ENCODE peak calls at places on chromosomes 7 and 10, in five cellular contexts. P is sigmoid colon, E is right lobe of liver, H is ovary, Z is tibial artery. C is an unnamed sample.

GRCh38 chr7:104010052-104010909 is 20.8 kb upstream of the RELN start:
- DNase-seq in P (no peak), E (peak), H (no peak), Z (no peak), C (no peak)

GRCh38 chr10:30928742-30929141 is 102.9 kb downstream of the ZNF438 start:
- DNase-seq in P (no peak), E (no peak), H (no peak), Z (no peak), C (no peak)

GRCh38 chr7:20441886-20442505 is 111.3 kb downstream of the ITGB8 start:
- DNase-seq in P (no peak), E (no peak), H (no peak), Z (no peak), C (peak)

GRCh38 chr7:112036071-112036470 is 170.1 kb downstream of the DOCK4 start:
- DNase-seq in P (no peak), E (no peak), H (no peak), Z (no peak), C (no peak)

GRCh38 chr10:44981172-44982113 is 2.8 kb upstream of the DEPP1 start:
- DNase-seq in P (peak), E (no peak), H (peak), Z (peak), C (peak)

GRCh38 chr10:50386992-50387735 is 135.8 kb upstream of the ASAH2 start:
- DNase-seq in P (no peak), E (no peak), H (no peak), Z (no peak), C (no peak)

GRCh38 chr10:100997364-100998182 is 2.0 kb upstream of the LZTS2 start:
- DNase-seq in P (peak), E (peak), H (peak), Z (peak), C (peak)

GRCh38 chr10:97200616-97201015 is 14.9 kb upstream of the SLIT1 start:
- DNase-seq in P (peak), E (no peak), H (no peak), Z (no peak), C (no peak)

GRCh38 chr7:16315280-16315679 is 106.1 kb downstream of the CRPPA start:
- DNase-seq in P (no peak), E (no peak), H (no peak), Z (no peak), C (peak)

GRCh38 chr7:130490888-130491771 is 755 bp upstream of the MEST start:
- DNase-seq in P (peak), E (peak), H (peak), Z (no peak), C (no peak)

GRCh38 chr7:94274828-94275227 is 119.9 kb upstream of the COL1A2 start:
- DNase-seq in P (no peak), E (no peak), H (no peak), Z (no peak), C (no peak)
- TF ChIP-seq CTCF in P (no peak), E (no peak), H (no peak), Z (no peak), C (no peak)

DNA sequence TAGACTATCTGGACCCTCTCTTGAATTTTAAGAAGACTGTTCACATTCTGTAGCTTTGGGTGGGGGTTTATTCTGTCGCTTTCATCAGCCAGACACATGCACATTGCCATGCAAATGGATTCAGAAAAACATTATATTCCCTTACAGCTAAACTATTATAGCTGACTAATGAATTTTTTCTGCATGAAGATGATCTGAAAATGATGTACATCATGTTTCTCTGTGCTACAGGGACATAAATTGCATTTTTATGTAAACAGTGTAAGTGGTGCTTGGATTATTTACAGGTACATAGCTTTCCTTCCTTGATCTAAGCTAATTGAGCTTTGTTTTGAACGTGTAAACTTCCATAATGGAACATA is 1.5 kb downstream of the MET start:
- DNase-seq in P (no peak), E (no peak), H (no peak), Z (no peak), C (no peak)
- H3K4me3 ChIP-seq in P (no peak), E (peak), H (no peak), Z (no peak), C (peak)

GRCh38 chr10:11204355-11204879 is 186.7 kb downstream of the CELF2 start:
- DNase-seq in P (no peak), E (no peak), H (no peak), Z (no peak), C (no peak)
- TF ChIP-seq CTCF in P (no peak), E (no peak), H (no peak), Z (no peak), C (no peak)

GRCh38 chr10:95332666-95333249 is 42.0 kb upstream of the PDLIM1 start:
- DNase-seq in P (no peak), E (no peak), H (no peak), Z (no peak), C (no peak)
- H3K4me3 ChIP-seq in P (no peak), E (no peak), H (no peak), Z (no peak), C (no peak)

GRCh38 chr10:105974803-105975456 is 1189.6 kb downstream of the SORCS1 start:
- DNase-seq in P (peak), E (peak), H (no peak), Z (no peak), C (peak)
- TF ChIP-seq CTCF in P (no peak), E (peak), H (no peak), Z (peak), C (peak)

DNA sequence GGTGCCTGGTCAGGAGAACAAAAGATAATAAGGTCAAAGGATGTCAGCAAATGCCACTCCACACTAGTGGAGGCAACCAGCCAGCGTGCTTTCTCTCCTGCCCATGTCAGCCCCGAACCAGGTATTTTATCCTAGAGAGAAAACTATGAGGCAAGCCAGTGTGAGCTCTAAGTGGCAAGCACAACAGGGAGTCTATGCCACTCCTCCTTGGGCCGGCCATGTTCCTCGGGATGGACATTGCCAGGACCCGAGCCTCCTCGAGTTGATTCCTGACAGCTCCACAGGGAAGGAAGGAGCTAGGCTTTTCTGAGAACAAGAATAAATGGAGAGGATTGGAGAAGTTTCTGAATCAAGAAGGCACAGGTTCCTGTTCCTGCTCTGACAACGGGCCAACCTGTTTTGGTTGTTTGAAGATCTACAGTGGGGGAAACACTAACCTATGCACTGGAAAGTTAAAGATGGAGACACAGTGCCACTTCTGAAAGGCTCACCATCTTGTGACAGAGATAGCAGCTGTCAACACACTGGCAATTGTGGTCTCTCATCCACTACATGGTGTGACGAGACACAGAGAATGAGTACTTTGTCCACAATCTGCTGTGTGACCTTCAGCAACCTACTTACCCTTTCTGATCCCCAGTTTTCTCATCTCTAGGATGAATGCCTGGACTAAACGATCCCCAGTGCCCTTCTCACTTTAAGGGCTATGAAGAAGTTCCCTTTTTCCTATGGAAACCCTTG is 28.8 kb downstream of the ABLIM1 start:
- DNase-seq in P (no peak), E (no peak), H (no peak), Z (no peak), C (no peak)
- H3K4me3 ChIP-seq in P (no peak), E (peak), H (no peak), Z (no peak), C (no peak)

GRCh38 chr7:121605297-121605640 is 209.2 kb upstream of the FAM3C start:
- DNase-seq in P (no peak), E (no peak), H (no peak), Z (no peak), C (no peak)
- TF ChIP-seq CTCF in P (no peak), E (no peak), H (no peak), Z (no peak), C (peak)

GRCh38 chr7:76353744-76354143 is 5.0 kb downstream of the YWHAG start:
- DNase-seq in P (peak), E (no peak), H (no peak), Z (no peak), C (no peak)
- H3K4me3 ChIP-seq in P (no peak), E (no peak), H (no peak), Z (no peak), C (no peak)